ENCODE peak calls at places on chromosome X, in five cellular contexts. One of them, this sample, is unnamed.

GRCh38 chrX:107559506-107559905 is 68.8 kb upstream of the PRPS1 start:
- DNase-seq in GM03348: no peak
- DNase-seq in germinal center: no peak
- DNase-seq in BE2C: no peak
- DNase-seq in NCI-H1105 treated with DMSO at 0.1 percent for 48 hours: no peak
- DNase-seq in this sample: no peak

GRCh38 chrX:154019061-154019621 is 561 bp downstream of the IRAK1 start:
- DNase-seq in GM03348: peak
- DNase-seq in germinal center: peak
- DNase-seq in BE2C: no peak
- DNase-seq in NCI-H1105 treated with DMSO at 0.1 percent for 48 hours: no peak
- DNase-seq in this sample: peak

GRCh38 chrX:17553451-17553850 is 178.5 kb downstream of the NHS start:
- DNase-seq in GM03348: peak
- DNase-seq in germinal center: no peak
- DNase-seq in BE2C: no peak
- DNase-seq in NCI-H1105 treated with DMSO at 0.1 percent for 48 hours: no peak
- DNase-seq in this sample: peak

GRCh38 chrX:80807606-80808159 is 2.0 kb downstream of the BRWD3 start:
- DNase-seq in GM03348: no peak
- DNase-seq in germinal center: no peak
- DNase-seq in BE2C: no peak
- DNase-seq in NCI-H1105 treated with DMSO at 0.1 percent for 48 hours: peak
- DNase-seq in this sample: no peak

GRCh38 chrX:155000841-155001240 is 21.7 kb downstream of the F8 start:
- DNase-seq in GM03348: no peak
- DNase-seq in germinal center: no peak
- DNase-seq in BE2C: no peak
- DNase-seq in NCI-H1105 treated with DMSO at 0.1 percent for 48 hours: no peak
- DNase-seq in this sample: no peak

GRCh38 chrX:11380187-11380586 is 87.0 kb downstream of the AMELX start:
- DNase-seq in GM03348: peak
- DNase-seq in germinal center: no peak
- DNase-seq in BE2C: no peak
- DNase-seq in NCI-H1105 treated with DMSO at 0.1 percent for 48 hours: no peak
- DNase-seq in this sample: no peak

GRCh38 chrX:1555370-1555769 is 18.4 kb upstream of the P2RY8 start:
- DNase-seq in GM03348: no peak
- DNase-seq in germinal center: no peak
- DNase-seq in BE2C: no peak
- DNase-seq in NCI-H1105 treated with DMSO at 0.1 percent for 48 hours: no peak
- DNase-seq in this sample: no peak

GRCh38 chrX:48737940-48738339 is 23.6 kb upstream of the GLOD5 start:
- DNase-seq in GM03348: no peak
- DNase-seq in germinal center: no peak
- DNase-seq in BE2C: no peak
- DNase-seq in NCI-H1105 treated with DMSO at 0.1 percent for 48 hours: no peak
- DNase-seq in this sample: no peak

GRCh38 chrX:25049971-25050370 is 34.2 kb upstream of the ARX start:
- DNase-seq in GM03348: no peak
- DNase-seq in germinal center: no peak
- DNase-seq in BE2C: no peak
- DNase-seq in NCI-H1105 treated with DMSO at 0.1 percent for 48 hours: no peak
- DNase-seq in this sample: peak

GRCh38 chrX:24395775-24396174 is 35.3 kb downstream of the SUPT20HL1 start:
- DNase-seq in GM03348: peak
- DNase-seq in germinal center: peak
- DNase-seq in BE2C: peak
- DNase-seq in NCI-H1105 treated with DMSO at 0.1 percent for 48 hours: peak
- DNase-seq in this sample: peak

GRCh38 chrX:121570072-121570841 is 522.8 kb downstream of the GLUD2 start:
- DNase-seq in GM03348: no peak
- DNase-seq in germinal center: no peak
- DNase-seq in BE2C: no peak
- DNase-seq in NCI-H1105 treated with DMSO at 0.1 percent for 48 hours: no peak
- DNase-seq in this sample: no peak

GRCh38 chrX:2388669-2389068 is 112.1 kb downstream of the DHRSX start:
- DNase-seq in GM03348: no peak
- DNase-seq in germinal center: no peak
- DNase-seq in BE2C: no peak
- DNase-seq in NCI-H1105 treated with DMSO at 0.1 percent for 48 hours: no peak
- DNase-seq in this sample: no peak

GRCh38 chrX:132957211-132958085 is 981 bp downstream of the HS6ST2 start:
- DNase-seq in GM03348: peak
- DNase-seq in germinal center: no peak
- DNase-seq in BE2C: peak
- DNase-seq in NCI-H1105 treated with DMSO at 0.1 percent for 48 hours: peak
- DNase-seq in this sample: no peak

This sample was measured in NCI-H69.